ENCODE peak calls at places on chromosomes 16 and 17, in eight cellular contexts. One of them, this sample, is unnamed.

GRCh38 chr17:58318065-58318481 is 10.5 kb downstream of the TSPOAP1 start:
- DNase-seq in adrenal gland: no peak
- DNase-seq in lower leg skin: peak
- DNase-seq in suprapubic skin: peak
- DNase-seq in stomach: no peak
- DNase-seq in GM12891: no peak
- DNase-seq in sigmoid colon: peak
- DNase-seq in HCT116: no peak
- DNase-seq in this sample: no peak

GRCh38 chr17:77783991-77784820 is 174.3 kb upstream of the TNRC6C start:
- DNase-seq in adrenal gland: no peak
- DNase-seq in lower leg skin: no peak
- DNase-seq in suprapubic skin: no peak
- DNase-seq in stomach: no peak
- DNase-seq in GM12891: no peak
- DNase-seq in sigmoid colon: no peak
- DNase-seq in HCT116: no peak
- DNase-seq in this sample: no peak

GRCh38 chr17:37239690-37240344 is 136.0 kb upstream of the C17orf78 start:
- DNase-seq in adrenal gland: no peak
- DNase-seq in lower leg skin: no peak
- DNase-seq in suprapubic skin: no peak
- DNase-seq in stomach: no peak
- DNase-seq in GM12891: no peak
- DNase-seq in sigmoid colon: no peak
- DNase-seq in HCT116: peak
- DNase-seq in this sample: peak

GRCh38 chr16:47053895-47054294 is 80.4 kb upstream of the DNAJA2 start:
- DNase-seq in adrenal gland: no peak
- DNase-seq in lower leg skin: no peak
- DNase-seq in suprapubic skin: no peak
- DNase-seq in stomach: no peak
- DNase-seq in GM12891: no peak
- DNase-seq in sigmoid colon: no peak
- DNase-seq in HCT116: no peak
- DNase-seq in this sample: no peak

GRCh38 chr17:45261577-45262515 is at the start of gene SPATA32:
- DNase-seq in adrenal gland: peak
- DNase-seq in lower leg skin: peak
- DNase-seq in suprapubic skin: no peak
- DNase-seq in stomach: peak
- DNase-seq in GM12891: peak
- DNase-seq in sigmoid colon: peak
- DNase-seq in HCT116: no peak
- DNase-seq in this sample: peak

GRCh38 chr17:67671492-67671891 is 46.2 kb upstream of the NOL11 start:
- DNase-seq in adrenal gland: no peak
- DNase-seq in lower leg skin: no peak
- DNase-seq in suprapubic skin: no peak
- DNase-seq in stomach: peak
- DNase-seq in GM12891: no peak
- DNase-seq in sigmoid colon: no peak
- DNase-seq in HCT116: no peak
- DNase-seq in this sample: no peak

GRCh38 chr17:42991471-42991870 is 6.7 kb upstream of the RPL27 start:
- DNase-seq in adrenal gland: no peak
- DNase-seq in lower leg skin: no peak
- DNase-seq in suprapubic skin: no peak
- DNase-seq in stomach: no peak
- DNase-seq in GM12891: no peak
- DNase-seq in sigmoid colon: no peak
- DNase-seq in HCT116: no peak
- DNase-seq in this sample: no peak

GRCh38 chr17:71486171-71486740 is 634.6 kb upstream of the SOX9 start:
- DNase-seq in adrenal gland: no peak
- DNase-seq in lower leg skin: no peak
- DNase-seq in suprapubic skin: no peak
- DNase-seq in stomach: no peak
- DNase-seq in GM12891: no peak
- DNase-seq in sigmoid colon: no peak
- DNase-seq in HCT116: no peak
- DNase-seq in this sample: no peak

GRCh38 chr17:45287526-45288264 is 25.8 kb upstream of the SPATA32 start:
- DNase-seq in adrenal gland: peak
- DNase-seq in lower leg skin: no peak
- DNase-seq in suprapubic skin: no peak
- DNase-seq in stomach: no peak
- DNase-seq in GM12891: no peak
- DNase-seq in sigmoid colon: no peak
- DNase-seq in HCT116: no peak
- DNase-seq in this sample: peak

GRCh38 chr16:14365200-14365851 is 264.7 kb downstream of the PARN start:
- DNase-seq in adrenal gland: no peak
- DNase-seq in lower leg skin: no peak
- DNase-seq in suprapubic skin: no peak
- DNase-seq in stomach: no peak
- DNase-seq in GM12891: no peak
- DNase-seq in sigmoid colon: no peak
- DNase-seq in HCT116: no peak
- DNase-seq in this sample: no peak

GRCh38 chr16:65384441-65384840 is 262.6 kb upstream of the CDH11 start:
- DNase-seq in adrenal gland: no peak
- DNase-seq in lower leg skin: no peak
- DNase-seq in suprapubic skin: no peak
- DNase-seq in stomach: no peak
- DNase-seq in GM12891: no peak
- DNase-seq in sigmoid colon: no peak
- DNase-seq in HCT116: no peak
- DNase-seq in this sample: no peak

GRCh38 chr17:32222621-32223020 is 43.0 kb upstream of the RHBDL3 start:
- DNase-seq in adrenal gland: no peak
- DNase-seq in lower leg skin: no peak
- DNase-seq in suprapubic skin: no peak
- DNase-seq in stomach: no peak
- DNase-seq in GM12891: no peak
- DNase-seq in sigmoid colon: no peak
- DNase-seq in HCT116: no peak
- DNase-seq in this sample: no peak

GRCh38 chr16:75996491-75996890 is 270.2 kb upstream of the CPHXL start:
- DNase-seq in adrenal gland: no peak
- DNase-seq in lower leg skin: no peak
- DNase-seq in suprapubic skin: no peak
- DNase-seq in stomach: no peak
- DNase-seq in GM12891: no peak
- DNase-seq in sigmoid colon: no peak
- DNase-seq in HCT116: no peak
- DNase-seq in this sample: no peak

DNA sequence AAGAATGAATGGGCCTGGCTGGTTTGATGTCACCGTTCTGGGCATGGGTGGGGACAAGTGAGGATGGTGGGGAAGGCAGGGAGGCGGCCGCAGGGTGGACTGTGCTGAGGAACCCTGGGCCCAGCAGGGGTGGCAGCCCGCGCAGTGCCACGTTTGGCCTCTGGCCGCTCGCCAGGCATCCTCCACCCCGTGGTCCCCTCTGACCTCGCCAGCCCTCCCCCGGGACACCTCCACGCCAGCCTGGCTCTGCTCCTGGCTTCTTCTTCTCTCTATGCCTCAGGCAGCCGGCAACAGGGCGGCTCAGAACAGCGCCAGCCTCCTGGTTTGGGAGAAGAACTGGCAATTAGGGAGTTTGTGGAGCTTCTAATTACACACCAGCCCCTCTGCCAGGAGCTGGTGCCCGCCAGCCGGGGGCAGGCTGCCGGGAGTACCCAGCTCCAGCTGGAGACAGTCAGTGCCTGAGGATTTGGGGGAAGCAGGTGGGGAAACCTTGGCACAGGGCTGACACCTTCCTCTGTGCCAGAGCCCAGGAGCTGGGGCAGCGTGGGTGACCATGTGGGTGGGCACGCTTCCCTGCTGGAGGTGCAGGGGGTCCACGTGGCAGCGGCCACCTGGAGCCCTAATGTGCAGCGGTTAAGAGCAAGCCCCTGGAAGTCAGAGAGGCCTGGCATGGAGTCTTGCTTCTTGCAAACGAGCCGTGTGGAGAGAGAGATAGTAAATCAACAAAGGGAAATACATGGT is 6.4 kb upstream of the SERPINF1 start:
- DNase-seq in adrenal gland: no peak
- DNase-seq in lower leg skin: no peak
- DNase-seq in suprapubic skin: no peak
- DNase-seq in stomach: no peak
- DNase-seq in GM12891: no peak
- DNase-seq in sigmoid colon: no peak
- DNase-seq in HCT116: no peak
- DNase-seq in this sample: no peak
- TF ChIP-seq POLR2A in adrenal gland: no peak
- TF ChIP-seq POLR2A in lower leg skin: no peak
- TF ChIP-seq POLR2A in suprapubic skin: no peak
- TF ChIP-seq POLR2A in stomach: no peak
- TF ChIP-seq POLR2A in GM12891: no peak
- TF ChIP-seq POLR2A in sigmoid colon: no peak
- TF ChIP-seq POLR2A in HCT116: no peak
- TF ChIP-seq POLR2A in this sample: no peak

DNA sequence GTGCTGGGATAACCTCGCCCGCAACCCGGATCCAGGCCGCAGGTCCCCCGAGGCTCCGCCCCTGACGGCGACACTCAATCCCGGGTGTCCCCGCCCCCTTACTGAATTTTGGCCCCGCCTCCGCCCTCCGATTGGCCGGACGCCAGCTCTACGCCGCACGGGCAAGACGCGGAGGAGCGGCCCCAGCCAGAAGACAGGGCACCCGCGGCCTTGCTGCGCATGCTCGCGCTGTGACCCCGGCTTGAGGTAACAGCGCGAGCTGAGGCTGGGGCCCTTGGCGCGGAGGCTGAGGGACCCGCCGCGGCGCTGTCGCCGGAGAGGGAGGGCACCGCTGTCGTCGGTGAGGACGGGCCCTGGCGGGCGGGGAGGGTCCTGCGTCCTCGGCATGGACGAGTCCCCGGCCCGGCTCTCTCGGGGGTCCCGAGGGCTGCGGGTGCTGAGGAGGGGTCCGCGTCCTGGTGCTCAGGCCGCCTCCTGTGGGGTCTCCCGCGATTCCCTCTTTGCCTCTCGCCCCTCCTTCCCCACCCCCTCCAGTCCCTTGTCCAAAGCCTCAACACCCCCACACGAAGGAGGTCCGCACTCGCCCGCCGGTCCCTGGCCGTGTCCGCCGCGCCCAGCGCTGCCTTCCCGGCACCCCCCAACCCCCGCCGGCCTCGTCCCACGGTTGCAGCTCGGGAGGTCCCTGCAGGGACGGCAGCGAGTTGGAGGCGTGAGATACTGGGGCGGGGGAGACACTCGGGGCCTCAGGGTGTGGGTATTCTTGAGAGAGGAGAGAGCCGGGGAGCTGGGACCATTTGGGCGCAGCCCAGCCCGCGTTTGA is at the start of gene FLYWCH2:
- DNase-seq in adrenal gland: peak
- DNase-seq in lower leg skin: peak
- DNase-seq in suprapubic skin: peak
- DNase-seq in stomach: peak
- DNase-seq in GM12891: peak
- DNase-seq in sigmoid colon: peak
- DNase-seq in HCT116: peak
- DNase-seq in this sample: peak
- TF ChIP-seq POLR2A in adrenal gland: peak
- TF ChIP-seq POLR2A in lower leg skin: no peak
- TF ChIP-seq POLR2A in suprapubic skin: no peak
- TF ChIP-seq POLR2A in stomach: peak
- TF ChIP-seq POLR2A in GM12891: peak
- TF ChIP-seq POLR2A in sigmoid colon: peak
- TF ChIP-seq POLR2A in HCT116: peak
- TF ChIP-seq POLR2A in this sample: peak

GRCh38 chr17:2041561-2042354 is at the start of gene OVCA2:
- DNase-seq in adrenal gland: peak
- DNase-seq in lower leg skin: peak
- DNase-seq in suprapubic skin: peak
- DNase-seq in stomach: peak
- DNase-seq in GM12891: peak
- DNase-seq in sigmoid colon: peak
- DNase-seq in HCT116: peak
- DNase-seq in this sample: peak
- TF ChIP-seq POLR2A in adrenal gland: peak
- TF ChIP-seq POLR2A in lower leg skin: no peak
- TF ChIP-seq POLR2A in suprapubic skin: peak
- TF ChIP-seq POLR2A in stomach: no peak
- TF ChIP-seq POLR2A in GM12891: peak
- TF ChIP-seq POLR2A in sigmoid colon: no peak
- TF ChIP-seq POLR2A in HCT116: peak
- TF ChIP-seq POLR2A in this sample: peak

DNA sequence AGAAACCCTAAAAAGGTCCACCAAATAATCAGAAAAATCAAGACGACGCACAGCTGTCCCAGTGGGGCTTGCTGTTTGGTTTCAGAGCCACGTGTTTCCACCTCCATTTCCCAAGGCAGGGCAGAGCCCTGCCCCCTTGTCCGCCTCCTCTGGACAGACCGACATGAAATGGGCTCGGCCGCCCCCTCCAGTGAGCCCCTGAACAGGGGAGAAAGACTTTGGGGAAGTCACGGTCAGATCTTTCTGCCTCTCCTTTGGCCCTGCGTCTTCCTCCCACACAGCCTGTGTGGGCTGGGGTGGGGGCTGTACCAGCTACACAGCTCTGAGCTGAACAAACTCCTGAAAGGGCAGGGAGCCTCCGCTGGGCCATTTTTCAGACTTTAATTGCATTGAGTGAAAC is 230.8 kb downstream of the ENGASE start:
- DNase-seq in adrenal gland: no peak
- DNase-seq in lower leg skin: no peak
- DNase-seq in suprapubic skin: no peak
- DNase-seq in stomach: no peak
- DNase-seq in GM12891: no peak
- DNase-seq in sigmoid colon: no peak
- DNase-seq in HCT116: no peak
- DNase-seq in this sample: no peak
- TF ChIP-seq POLR2A in adrenal gland: no peak
- TF ChIP-seq POLR2A in lower leg skin: no peak
- TF ChIP-seq POLR2A in suprapubic skin: no peak
- TF ChIP-seq POLR2A in stomach: no peak
- TF ChIP-seq POLR2A in GM12891: no peak
- TF ChIP-seq POLR2A in sigmoid colon: no peak
- TF ChIP-seq POLR2A in HCT116: no peak
- TF ChIP-seq POLR2A in this sample: no peak

GRCh38 chr17:13044713-13045112 is 26.9 kb upstream of the ELAC2 start:
- DNase-seq in adrenal gland: no peak
- DNase-seq in lower leg skin: peak
- DNase-seq in suprapubic skin: no peak
- DNase-seq in stomach: no peak
- DNase-seq in GM12891: no peak
- DNase-seq in sigmoid colon: no peak
- DNase-seq in HCT116: no peak
- DNase-seq in this sample: no peak

GRCh38 chr17:13047016-13047415 is 29.2 kb upstream of the ELAC2 start:
- DNase-seq in adrenal gland: no peak
- DNase-seq in lower leg skin: no peak
- DNase-seq in suprapubic skin: no peak
- DNase-seq in stomach: no peak
- DNase-seq in GM12891: no peak
- DNase-seq in sigmoid colon: no peak
- DNase-seq in HCT116: no peak
- DNase-seq in this sample: no peak

GRCh38 chr17:13051876-13052275 is 34.0 kb upstream of the ELAC2 start:
- DNase-seq in adrenal gland: no peak
- DNase-seq in lower leg skin: no peak
- DNase-seq in suprapubic skin: no peak
- DNase-seq in stomach: no peak
- DNase-seq in GM12891: no peak
- DNase-seq in sigmoid colon: no peak
- DNase-seq in HCT116: no peak
- DNase-seq in this sample: no peak

GRCh38 chr17:13046361-13046760 is 28.5 kb upstream of the ELAC2 start:
- DNase-seq in adrenal gland: no peak
- DNase-seq in lower leg skin: peak
- DNase-seq in suprapubic skin: no peak
- DNase-seq in stomach: no peak
- DNase-seq in GM12891: no peak
- DNase-seq in sigmoid colon: no peak
- DNase-seq in HCT116: no peak
- DNase-seq in this sample: no peak
- TF ChIP-seq POLR2A in adrenal gland: no peak
- TF ChIP-seq POLR2A in lower leg skin: no peak
- TF ChIP-seq POLR2A in suprapubic skin: no peak
- TF ChIP-seq POLR2A in stomach: no peak
- TF ChIP-seq POLR2A in GM12891: no peak
- TF ChIP-seq POLR2A in sigmoid colon: no peak
- TF ChIP-seq POLR2A in HCT116: no peak
- TF ChIP-seq POLR2A in this sample: no peak